ENCODE peak calls at places on chromosomes 4 and X, in five cellular contexts. S, P, L, Y and B are unnamed samples.

GRCh38 chrX:71627588-71628404 is 9.5 kb upstream of the CXCR3 start:
- ATAC-seq in S (no peak), P (no peak), L (no peak), Y (no peak), B (no peak)

GRCh38 chr4:82776925-82777542 is 21.6 kb downstream of the SCD5 start:
- ATAC-seq in S (no peak), P (no peak), L (no peak), Y (peak; percentile 15), B (no peak)

GRCh38 chr4:152689615-152690501 is 10.1 kb upstream of the TMEM154 start:
- ATAC-seq in S (no peak), P (no peak), L (no peak), Y (no peak), B (no peak)

GRCh38 chr4:38769441-38770210 is 13.2 kb downstream of the TLR10 start:
- ATAC-seq in S (no peak), P (no peak), L (no peak), Y (no peak), B (no peak)

GRCh38 chr4:186840222-186840701 is 116.6 kb upstream of the FAT1 start:
- ATAC-seq in S (peak; percentile 88), P (no peak), L (no peak), Y (peak; percentile 60), B (no peak)

GRCh38 chrX:131747173-131747572 is 203.3 kb downstream of the OR13H1 start:
- ATAC-seq in S (no peak), P (no peak), L (no peak), Y (peak; percentile 96), B (no peak)

GRCh38 chr4:68152411-68152810 is 22.7 kb upstream of the TMPRSS11F start:
- ATAC-seq in S (no peak), P (no peak), L (peak; percentile 80), Y (no peak), B (peak; percentile 72)

GRCh38 chr4:8672486-8672885 is 79.9 kb downstream of the CPZ start:
- ATAC-seq in S (no peak), P (no peak), L (no peak), Y (no peak), B (no peak)

GRCh38 chr4:128862608-128863313 is 53.3 kb downstream of the JADE1 start:
- ATAC-seq in S (no peak), P (no peak), L (peak; percentile 87), Y (peak; percentile 5), B (peak; percentile 93)

GRCh38 chrX:16853537-16853936 is 16.6 kb downstream of the RBBP7 start:
- ATAC-seq in S (no peak), P (no peak), L (no peak), Y (no peak), B (no peak)

GRCh38 chrX:10591363-10592036 is 28.9 kb downstream of the MID1 start:
- ATAC-seq in S (no peak), P (no peak), L (no peak), Y (no peak), B (no peak)

GRCh38 chr4:80592950-80593349 is 257.4 kb downstream of the CFAP299 start:
- ATAC-seq in S (no peak), P (no peak), L (no peak), Y (no peak), B (no peak)

GRCh38 chr4:152961752-152962117 is 25.6 kb downstream of the FHDC1 start:
- ATAC-seq in S (no peak), P (no peak), L (no peak), Y (no peak), B (no peak)

GRCh38 chr4:111043286-111043685 is 420.4 kb upstream of the PITX2 start:
- ATAC-seq in S (no peak), P (no peak), L (no peak), Y (no peak), B (no peak)

GRCh38 chr4:760616-761015 is 55.0 kb downstream of the PCGF3 start:
- ATAC-seq in S (no peak), P (no peak), L (no peak), Y (no peak), B (no peak)

GRCh38 chr4:39732728-39733127 is 34.8 kb downstream of the UBE2K start:
- ATAC-seq in S (no peak), P (no peak), L (peak; percentile 83), Y (no peak), B (peak; percentile 70)

GRCh38 chrX:111123606-111124179 is 27.7 kb downstream of the PAK3 start:
- ATAC-seq in S (no peak), P (peak; percentile 58), L (peak; percentile 82), Y (no peak), B (peak; percentile 83)

GRCh38 chrX:112391313-112391712 is 288.4 kb downstream of the LHFPL1 start:
- ATAC-seq in S (no peak), P (no peak), L (no peak), Y (no peak), B (no peak)

GRCh38 chrX:25805744-25806143 is 332.4 kb upstream of the MAGEB18 start:
- ATAC-seq in S (no peak), P (no peak), L (no peak), Y (no peak), B (no peak)

GRCh38 chrX:31212856-31213748 is 141.3 kb upstream of the FTHL17 start:
- ATAC-seq in S (no peak), P (no peak), L (no peak), Y (no peak), B (no peak)

GRCh38 chr4:89800527-89801103 is 36.3 kb downstream of the SNCA start:
- ATAC-seq in S (no peak), P (no peak), L (no peak), Y (no peak), B (no peak)

GRCh38 chr4:144645102-144645469 is 870 bp upstream of the HHIP start:
- ATAC-seq in S (peak; percentile 28), P (no peak), L (no peak), Y (peak; percentile 43), B (no peak)

GRCh38 chr4:152862608-152863007 is 73.5 kb upstream of the FHDC1 start:
- ATAC-seq in S (no peak), P (no peak), L (no peak), Y (no peak), B (no peak)

GRCh38 chrX:149682956-149683947 is 28.6 kb upstream of the MAGEA11 start:
- ATAC-seq in S (no peak), P (no peak), L (no peak), Y (no peak), B (no peak)

GRCh38 chr4:128162434-128162833 is 101.3 kb downstream of the LARP1B start:
- ATAC-seq in S (no peak), P (no peak), L (no peak), Y (peak; percentile 53), B (no peak)

GRCh38 chr4:158678767-158679166 is 6.7 kb downstream of the ETFDH start:
- ATAC-seq in S (no peak), P (no peak), L (no peak), Y (no peak), B (no peak)

GRCh38 chr4:55358668-55359067 is 12.6 kb downstream of the SRD5A3 start:
- ATAC-seq in S (peak; percentile 69), P (no peak), L (peak; percentile 80), Y (peak; percentile 63), B (peak; percentile 91)

GRCh38 chrX:15985937-15986336 is 131.3 kb upstream of the AP1S2 start:
- ATAC-seq in S (no peak), P (no peak), L (peak; percentile 97), Y (no peak), B (peak; percentile 98)

GRCh38 chr4:36224969-36225903 is 19.1 kb downstream of the ARAP2 start:
- ATAC-seq in S (no peak), P (no peak), L (no peak), Y (peak; percentile 27), B (no peak)

GRCh38 chr4:151711680-151712079 is 49.1 kb downstream of the GATB start:
- ATAC-seq in S (no peak), P (no peak), L (no peak), Y (no peak), B (no peak)

GRCh38 chrX:130726661-130727060 is 176.3 kb downstream of the ENOX2 start:
- ATAC-seq in S (no peak), P (no peak), L (no peak), Y (peak; percentile 79), B (no peak)